ENCODE peak calls at places on chromosomes 12 and 14, in nine cellular contexts. G is HCT116; M is psoas muscle; R is activated naive CD8-positive, alpha-beta T cell treated with anti-CD3 and anti-CD28 coated beads, Interleukin-2, amount 10 ng/mL, durations not matched to agents 7 days and 5 days; W is heart right ventricle; T is activated naive CD4-positive, alpha-beta T cell treated with anti-CD3 and anti-CD28 coated beads, Interleukin-2, amount 50 U/mL, for 72 hours; Q is effector memory CD8-positive, alpha-beta T cell; S is stimulated activated naive B cell treated with anti-CD40 and anti-IgM and Interleukin-4, amounts not matched to agents 10 μg/mL and 1 μg/mL and 100 μg/mL, for 72 hours; Y is sciatic nerve. Z is an unnamed sample.
A peak's percentile ranks its signal among the peaks of the same experiment; 100 is the strongest.

GRCh38 chr14:91257328-91258020 is 13.0 kb upstream of the GPR68 start:
- ATAC-seq in G (no peak), M (no peak), R (no peak), W (no peak), T (peak; percentile 49), Q (no peak), S (peak; percentile 31), Y (no peak), Z (peak; percentile 58)

GRCh38 chr12:67877697-67878096 is 111.5 kb upstream of the IFNG-AS1 start:
- ATAC-seq in G (no peak), M (no peak), R (no peak), W (no peak), T (no peak), Q (no peak), S (no peak), Y (no peak), Z (no peak)

GRCh38 chr12:109963743-109964429 is 32.3 kb downstream of the GIT2 start:
- ATAC-seq in G (no peak), M (peak; percentile 98), R (no peak), W (peak; percentile 61), T (no peak), Q (no peak), S (no peak), Y (peak; percentile 46), Z (no peak)

GRCh38 chr12:106090586-106091411 is 48.0 kb downstream of the NUAK1 start:
- ATAC-seq in G (no peak), M (peak; percentile 90), R (no peak), W (peak; percentile 73), T (no peak), Q (no peak), S (no peak), Y (peak; percentile 73), Z (no peak)

GRCh38 chr12:95385246-95385645 is 88.7 kb upstream of the METAP2 start:
- ATAC-seq in G (no peak), M (peak; percentile 98), R (no peak), W (peak; percentile 84), T (no peak), Q (no peak), S (no peak), Y (peak; percentile 93), Z (no peak)

GRCh38 chr14:31834616-31835015 is 242.5 kb upstream of the ARHGAP5 start:
- ATAC-seq in G (no peak), M (no peak), R (no peak), W (no peak), T (no peak), Q (no peak), S (no peak), Y (no peak), Z (no peak)

GRCh38 chr14:59964251-59965007 is 44.5 kb downstream of the LRRC9 start:
- ATAC-seq in G (peak; percentile 49), M (peak; percentile 65), R (peak; percentile 48), W (peak; percentile 12), T (peak; percentile 41), Q (peak; percentile 5), S (peak; percentile 29), Y (peak; percentile 15), Z (peak; percentile 5)

GRCh38 chr14:77659822-77660221 is 43.4 kb upstream of the SPTLC2 start:
- ATAC-seq in G (no peak), M (no peak), R (no peak), W (no peak), T (no peak), Q (no peak), S (no peak), Y (peak; percentile 72), Z (no peak)

GRCh38 chr12:51322452-51322851 is 1.5 kb downstream of the BIN2 start:
- ATAC-seq in G (no peak), M (no peak), R (no peak), W (no peak), T (peak; percentile 57), Q (no peak), S (peak; percentile 41), Y (no peak), Z (peak; percentile 68)

GRCh38 chr12:123398177-123398916 is 14.4 kb downstream of the KMT5A start:
- ATAC-seq in G (no peak), M (peak; percentile 37), R (no peak), W (peak; percentile 87), T (no peak), Q (no peak), S (no peak), Y (peak; percentile 90), Z (no peak)

GRCh38 chr12:92403210-92404175 is 257.8 kb upstream of the BTG1 start:
- ATAC-seq in G (no peak), M (no peak), R (peak; percentile 79), W (no peak), T (peak; percentile 83), Q (peak; percentile 85), S (peak; percentile 91), Y (no peak), Z (peak; percentile 80)